ENCODE peak calls at places on chromosome 13, in ten cellular contexts. M is HuH-7.5; E is activated CD8-positive, alpha-beta memory T cell treated with anti-CD3 and anti-CD28 coated beads for 1 hour; V is activated gamma-delta T cell treated with Interleukin-2 at 50 U/mL for 16 hours; B is choroid plexus epithelial cell; H is GM18507; O is nephron progenitor cell; F is renal cortical epithelial cell; J is HCEC 1CT; I is mucosa of gallbladder. R is an unnamed sample.
A peak's percentile ranks its signal among the peaks of the same experiment; 100 is the strongest.

GRCh38 chr13:51122868-51123267 is 11.8 kb upstream of the C13orf42 start:
- DNase-seq in M (no peak), E (no peak), V (no peak), B (no peak), H (no peak), O (no peak), F (peak; percentile 67), J (no peak), I (no peak), R (no peak)

GRCh38 chr13:101640797-101641400 is 188.4 kb downstream of the ITGBL1 start:
- DNase-seq in M (no peak), E (no peak), V (no peak), B (peak; percentile 87), H (no peak), O (no peak), F (peak; percentile 97), J (peak; percentile 87), I (no peak), R (no peak)

GRCh38 chr13:106337096-106337495 is 198.4 kb downstream of the EFNB2 start:
- DNase-seq in M (no peak), E (no peak), V (no peak), B (peak; percentile 31), H (no peak), O (no peak), F (no peak), J (peak; percentile 2), I (no peak), R (no peak)

GRCh38 chr13:30510811-30511371 is 45.2 kb upstream of the HMGB1 start:
- DNase-seq in M (no peak), E (no peak), V (no peak), B (peak; percentile 16), H (no peak), O (no peak), F (no peak), J (no peak), I (no peak), R (no peak)

GRCh38 chr13:96700657-96701056 is 293.6 kb downstream of the OXGR1 start:
- DNase-seq in M (no peak), E (no peak), V (no peak), B (no peak), H (no peak), O (no peak), F (no peak), J (peak; percentile 7), I (no peak), R (no peak)

GRCh38 chr13:29594310-29594709 is 1.2 kb downstream of the SLC7A1 start:
- DNase-seq in M (peak; percentile 59), E (no peak), V (no peak), B (peak; percentile 89), H (peak; percentile 14), O (peak; percentile 23), F (peak; percentile 83), J (peak; percentile 79), I (no peak), R (peak; percentile 33)

GRCh38 chr13:48586591-48587103 is 53.8 kb upstream of the RCBTB2 start:
- DNase-seq in M (no peak), E (no peak), V (no peak), B (peak; percentile 61), H (no peak), O (no peak), F (no peak), J (no peak), I (peak; percentile 52), R (no peak)

GRCh38 chr13:34303346-34303745 is 485.4 kb downstream of the RFC3 start:
- DNase-seq in M (no peak), E (no peak), V (no peak), B (no peak), H (no peak), O (no peak), F (no peak), J (no peak), I (no peak), R (no peak)

GRCh38 chr13:113468461-113469147 is 15.3 kb upstream of the ADPRHL1 start:
- DNase-seq in M (no peak), E (no peak), V (no peak), B (peak; percentile 11), H (no peak), O (peak; percentile 42), F (no peak), J (no peak), I (no peak), R (no peak)

GRCh38 chr13:27419333-27419732 is 5.1 kb upstream of the GTF3A start:
- DNase-seq in M (no peak), E (no peak), V (no peak), B (no peak), H (no peak), O (no peak), F (no peak), J (no peak), I (no peak), R (no peak)

GRCh38 chr13:32811297-32811800 is 204.9 kb upstream of the KL start:
- DNase-seq in M (no peak), E (no peak), V (no peak), B (peak; percentile 52), H (peak; percentile 17), O (peak; percentile 26), F (peak; percentile 19), J (no peak), I (no peak), R (no peak)

GRCh38 chr13:95296326-95296939 is 4.8 kb downstream of the ABCC4 start:
- DNase-seq in M (peak; percentile 31), E (no peak), V (peak; percentile 10), B (no peak), H (no peak), O (peak; percentile 47), F (no peak), J (peak; percentile 36), I (peak; percentile 42), R (no peak)

GRCh38 chr13:29508130-29508873 is 87.2 kb downstream of the SLC7A1 start:
- DNase-seq in M (peak; percentile 92), E (peak; percentile 69), V (peak; percentile 75), B (peak; percentile 90), H (peak; percentile 69), O (peak; percentile 91), F (peak; percentile 67), J (peak; percentile 47), I (peak; percentile 86), R (peak; percentile 77)

GRCh38 chr13:99393791-99394735 is 86.9 kb upstream of the GPR183 start:
- DNase-seq in M (no peak), E (no peak), V (no peak), B (no peak), H (no peak), O (no peak), F (no peak), J (no peak), I (no peak), R (no peak)

GRCh38 chr13:29362849-29363604 is 232.5 kb downstream of the SLC7A1 start:
- DNase-seq in M (peak; percentile 65), E (no peak), V (no peak), B (peak; percentile 68), H (peak; percentile 36), O (peak; percentile 55), F (peak; percentile 7), J (peak; percentile 46), I (peak; percentile 50), R (peak; percentile 62)

GRCh38 chr13:98542568-98543379 is 34.1 kb downstream of the STK24 start:
- DNase-seq in M (no peak), E (no peak), V (no peak), B (no peak), H (no peak), O (no peak), F (no peak), J (no peak), I (no peak), R (no peak)

GRCh38 chr13:67390462-67391093 is 160.4 kb upstream of the PCDH9 start:
- DNase-seq in M (no peak), E (no peak), V (no peak), B (peak; percentile 88), H (no peak), O (no peak), F (peak; percentile 45), J (peak; percentile 61), I (no peak), R (no peak)

GRCh38 chr13:113415032-113415431 is 38.3 kb downstream of the ADPRHL1 start:
- DNase-seq in M (no peak), E (no peak), V (no peak), B (no peak), H (no peak), O (no peak), F (no peak), J (no peak), I (no peak), R (no peak)

GRCh38 chr13:40388617-40389016 is 277.8 kb downstream of the FOXO1 start:
- DNase-seq in M (no peak), E (peak; percentile 52), V (peak; percentile 82), B (peak; percentile 47), H (peak; percentile 56), O (no peak), F (no peak), J (no peak), I (peak; percentile 47), R (no peak)

GRCh38 chr13:43054803-43055802 is 31.7 kb downstream of the DNAJC15 start:
- DNase-seq in M (no peak), E (no peak), V (no peak), B (peak; percentile 90), H (no peak), O (peak; percentile 55), F (peak; percentile 81), J (peak; percentile 68), I (no peak), R (no peak)

GRCh38 chr13:49023441-49023840 is 47.7 kb downstream of the FNDC3A start:
- DNase-seq in M (no peak), E (no peak), V (no peak), B (peak; percentile 67), H (no peak), O (no peak), F (peak; percentile 85), J (peak; percentile 91), I (no peak), R (no peak)

GRCh38 chr13:23771966-23772365 is 117.2 kb downstream of the MIPEP start:
- DNase-seq in M (no peak), E (no peak), V (no peak), B (peak; percentile 54), H (no peak), O (no peak), F (peak; percentile 74), J (peak; percentile 56), I (no peak), R (no peak)

GRCh38 chr13:45949161-45949560 is 97.6 kb upstream of the SIAH3 start:
- DNase-seq in M (no peak), E (no peak), V (no peak), B (peak; percentile 84), H (no peak), O (no peak), F (peak; percentile 30), J (no peak), I (no peak), R (no peak)

GRCh38 chr13:62931901-62932883 is 1516.5 kb upstream of the PCDH20 start:
- DNase-seq in M (no peak), E (no peak), V (no peak), B (peak; percentile 64), H (no peak), O (no peak), F (peak; percentile 32), J (no peak), I (no peak), R (no peak)

GRCh38 chr13:90538063-90538462 is 809.4 kb upstream of the MIR17HG start:
- DNase-seq in M (no peak), E (no peak), V (no peak), B (no peak), H (no peak), O (no peak), F (no peak), J (no peak), I (no peak), R (no peak)

GRCh38 chr13:93477238-93477637 is 250.6 kb downstream of the GPC6 start:
- DNase-seq in M (no peak), E (no peak), V (no peak), B (peak; percentile 23), H (no peak), O (no peak), F (no peak), J (no peak), I (no peak), R (no peak)

GRCh38 chr13:34567558-34567957 is 374.5 kb upstream of the NBEA start:
- DNase-seq in M (no peak), E (no peak), V (no peak), B (no peak), H (no peak), O (no peak), F (no peak), J (no peak), I (peak; percentile 79), R (no peak)

GRCh38 chr13:28582225-28582891 is 76.6 kb upstream of the POMP start:
- DNase-seq in M (no peak), E (no peak), V (no peak), B (peak; percentile 64), H (no peak), O (peak; percentile 48), F (no peak), J (peak; percentile 15), I (no peak), R (no peak)